ENCODE peak calls at places on chromosomes 5 and 9, in four cellular contexts. One of them, this sample, is unnamed.

GRCh38 chr9:138066049-138066448 is 188.5 kb downstream of the CACNA1B start:
- DNase-seq in right atrium auricular region: no peak
- DNase-seq in GM12864: no peak
- DNase-seq in AG09319: no peak
- DNase-seq in this sample: no peak

GRCh38 chr9:110936719-110937452 is 101.4 kb downstream of the LPAR1 start:
- DNase-seq in GM12864: no peak
- DNase-seq in right atrium auricular region: no peak
- DNase-seq in AG09319: peak
- DNase-seq in this sample: no peak

GRCh38 chr9:17625644-17626388 is 47.0 kb downstream of the SH3GL2 start:
- DNase-seq in AG09319: no peak
- DNase-seq in right atrium auricular region: no peak
- DNase-seq in GM12864: no peak
- DNase-seq in this sample: no peak

GRCh38 chr9:117825609-117826347 is 121.6 kb downstream of the TLR4 start:
- DNase-seq in AG09319: no peak
- DNase-seq in right atrium auricular region: no peak
- DNase-seq in GM12864: peak
- DNase-seq in this sample: no peak

GRCh38 chr9:95970356-95970755 is 94.9 kb downstream of the ERCC6L2 start:
- DNase-seq in AG09319: no peak
- DNase-seq in GM12864: no peak
- DNase-seq in right atrium auricular region: no peak
- DNase-seq in this sample: no peak

GRCh38 chr5:56735845-56736641 is 79.3 kb upstream of the MAP3K1 start:
- DNase-seq in right atrium auricular region: no peak
- DNase-seq in GM12864: no peak
- DNase-seq in AG09319: no peak
- DNase-seq in this sample: no peak

GRCh38 chr5:105836263-105836662 is 1834.5 kb downstream of the EFNA5 start:
- DNase-seq in right atrium auricular region: no peak
- DNase-seq in GM12864: no peak
- DNase-seq in AG09319: no peak
- DNase-seq in this sample: no peak

GRCh38 chr9:103928452-103928851 is 165.7 kb upstream of the SMC2 start:
- DNase-seq in right atrium auricular region: no peak
- DNase-seq in GM12864: no peak
- DNase-seq in AG09319: no peak
- DNase-seq in this sample: no peak

GRCh38 chr9:92762781-92763708 is 1.6 kb downstream of the BICD2 start:
- DNase-seq in right atrium auricular region: no peak
- DNase-seq in GM12864: no peak
- DNase-seq in AG09319: no peak
- DNase-seq in this sample: no peak

GRCh38 chr5:9516591-9516990 is 29.3 kb downstream of the SEMA5A start:
- DNase-seq in GM12864: no peak
- DNase-seq in AG09319: no peak
- DNase-seq in right atrium auricular region: no peak
- DNase-seq in this sample: no peak

GRCh38 chr5:33184367-33184766 is 256.4 kb upstream of the TARS1 start:
- DNase-seq in right atrium auricular region: no peak
- DNase-seq in GM12864: no peak
- DNase-seq in AG09319: no peak
- DNase-seq in this sample: no peak

GRCh38 chr5:33180900-33181299 is 259.9 kb upstream of the TARS1 start:
- DNase-seq in right atrium auricular region: no peak
- DNase-seq in AG09319: peak
- DNase-seq in GM12864: no peak
- DNase-seq in this sample: no peak
- TF ChIP-seq CTCF in right atrium auricular region: peak
- TF ChIP-seq CTCF in AG09319: peak
- TF ChIP-seq CTCF in GM12864: no peak
- TF ChIP-seq CTCF in this sample: peak

GRCh38 chr5:39980056-39980455 is 555.3 kb upstream of the DAB2 start:
- DNase-seq in right atrium auricular region: no peak
- DNase-seq in GM12864: no peak
- DNase-seq in AG09319: no peak
- DNase-seq in this sample: no peak

DNA sequence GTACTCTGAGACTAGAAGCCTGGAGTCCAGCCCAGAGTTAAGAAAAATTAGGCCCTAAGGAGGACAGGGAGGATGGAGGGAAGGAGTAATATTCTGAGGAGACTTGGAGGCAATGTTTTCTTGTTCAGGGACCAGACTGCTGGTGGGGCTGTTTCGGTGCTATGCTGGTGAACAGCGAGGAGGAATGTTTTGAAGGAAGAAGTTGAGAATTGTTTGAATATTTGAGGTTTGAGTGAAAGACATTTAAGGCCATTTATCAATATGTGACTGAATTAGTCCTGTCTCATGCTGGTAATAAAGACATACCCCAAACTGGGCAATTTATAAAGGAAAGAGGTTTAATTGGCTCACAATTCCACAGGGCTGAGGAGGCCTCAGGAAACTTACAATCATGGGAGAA is 552.5 kb upstream of the DAB2 start:
- DNase-seq in right atrium auricular region: no peak
- DNase-seq in AG09319: no peak
- DNase-seq in GM12864: no peak
- DNase-seq in this sample: no peak
- TF ChIP-seq CTCF in right atrium auricular region: no peak
- TF ChIP-seq CTCF in AG09319: no peak
- TF ChIP-seq CTCF in GM12864: no peak
- TF ChIP-seq CTCF in this sample: no peak

GRCh38 chr9:133396952-133397351 is 20.8 kb downstream of the STKLD1 start:
- DNase-seq in AG09319: no peak
- DNase-seq in right atrium auricular region: no peak
- DNase-seq in GM12864: no peak
- DNase-seq in this sample: no peak
- TF ChIP-seq CTCF in AG09319: peak
- TF ChIP-seq CTCF in right atrium auricular region: peak
- TF ChIP-seq CTCF in GM12864: peak
- TF ChIP-seq CTCF in this sample: no peak

GRCh38 chr5:141326088-141326854 is 4.0 kb upstream of the PCDHGA1 start:
- DNase-seq in right atrium auricular region: no peak
- DNase-seq in GM12864: peak
- DNase-seq in AG09319: peak
- DNase-seq in this sample: no peak
- TF ChIP-seq CTCF in right atrium auricular region: peak
- TF ChIP-seq CTCF in GM12864: peak
- TF ChIP-seq CTCF in AG09319: peak
- TF ChIP-seq CTCF in this sample: peak

GRCh38 chr5:151115272-151115905 is 34.6 kb upstream of the TNIP1 start:
- DNase-seq in right atrium auricular region: peak
- DNase-seq in AG09319: peak
- DNase-seq in GM12864: no peak
- DNase-seq in this sample: no peak
- TF ChIP-seq CTCF in right atrium auricular region: peak
- TF ChIP-seq CTCF in AG09319: peak
- TF ChIP-seq CTCF in GM12864: peak
- TF ChIP-seq CTCF in this sample: peak

DNA sequence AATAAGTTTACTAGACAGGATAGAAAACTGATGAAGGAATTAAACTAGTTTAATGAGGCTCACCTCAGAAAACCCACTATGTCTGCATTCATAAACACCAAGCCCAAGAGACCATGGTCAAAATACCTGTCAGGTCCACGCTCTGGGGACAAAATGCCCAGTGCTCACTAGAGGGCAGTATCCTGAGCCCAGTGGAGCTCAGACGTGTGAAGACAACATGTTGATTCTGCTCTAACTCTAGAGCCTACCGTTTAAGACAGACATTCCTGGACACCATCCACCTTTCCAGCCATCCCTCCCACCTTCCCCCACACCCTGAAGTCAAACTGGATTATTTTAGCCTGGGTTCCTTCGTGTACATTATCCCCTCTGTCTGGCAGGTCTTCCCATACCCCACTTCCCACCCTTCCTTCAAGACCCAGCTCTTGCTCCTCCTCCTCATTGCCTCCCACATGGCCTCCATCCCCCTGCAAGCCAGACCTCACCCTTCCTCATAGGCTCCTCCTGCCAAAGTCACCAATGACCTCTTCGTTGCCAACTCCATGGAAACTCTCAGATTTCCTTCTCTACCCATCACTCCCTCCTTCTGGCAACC is 142.3 kb upstream of the FSTL4 start:
- DNase-seq in right atrium auricular region: no peak
- DNase-seq in AG09319: no peak
- DNase-seq in GM12864: peak
- DNase-seq in this sample: no peak
- TF ChIP-seq CTCF in right atrium auricular region: peak
- TF ChIP-seq CTCF in AG09319: peak
- TF ChIP-seq CTCF in GM12864: peak
- TF ChIP-seq CTCF in this sample: no peak

GRCh38 chr9:126777733-126778132 is 27.1 kb upstream of the ZBTB43 start:
- DNase-seq in GM12864: no peak
- DNase-seq in AG09319: no peak
- DNase-seq in right atrium auricular region: no peak
- DNase-seq in this sample: no peak
- TF ChIP-seq CTCF in GM12864: peak
- TF ChIP-seq CTCF in AG09319: no peak
- TF ChIP-seq CTCF in right atrium auricular region: no peak
- TF ChIP-seq CTCF in this sample: peak